ENCODE peak calls at places on chromosome 10, in nine cellular contexts. Z, S, N, M, I, L, A, K and P are unnamed samples.

GRCh38 chr10:132806126-132807061 is 20.4 kb upstream of the NKX6-2 start:
- DNase-seq in Z (no peak), S (no peak), N (no peak), M (no peak), I (no peak), L (no peak), A (no peak), K (no peak), P (no peak)

GRCh38 chr10:131450220-131450765 is 138.8 kb upstream of the TCERG1L start:
- DNase-seq in Z (no peak), S (no peak), N (no peak), M (no peak), I (no peak), L (no peak), A (no peak), K (no peak), P (no peak)

GRCh38 chr10:50431118-50431517 is 179.8 kb upstream of the ASAH2 start:
- DNase-seq in Z (no peak), S (no peak), N (no peak), M (no peak), I (no peak), L (no peak), A (no peak), K (no peak), P (peak)

GRCh38 chr10:76113952-76114351 is 682.5 kb downstream of the LRMDA start:
- DNase-seq in Z (no peak), S (no peak), N (no peak), M (no peak), I (no peak), L (no peak), A (no peak), K (no peak), P (peak)

GRCh38 chr10:88318803-88319202 is 264.3 kb downstream of the RNLS start:
- DNase-seq in Z (no peak), S (no peak), N (peak), M (no peak), I (peak), L (no peak), A (no peak), K (no peak), P (peak)

GRCh38 chr10:79298403-79299244 is 48.6 kb upstream of the PPIF start:
- DNase-seq in Z (no peak), S (no peak), N (peak), M (peak), I (peak), L (no peak), A (no peak), K (peak), P (peak)

GRCh38 chr10:123772645-123773508 is 106.7 kb downstream of the GPR26 start:
- DNase-seq in Z (no peak), S (no peak), N (no peak), M (no peak), I (peak), L (no peak), A (no peak), K (no peak), P (no peak)

GRCh38 chr10:63614371-63614891 is 93.2 kb downstream of the REEP3 start:
- DNase-seq in Z (no peak), S (no peak), N (no peak), M (no peak), I (no peak), L (no peak), A (peak), K (no peak), P (no peak)

GRCh38 chr10:13969118-13969791 is 361.5 kb downstream of the FRMD4A start:
- DNase-seq in Z (no peak), S (no peak), N (no peak), M (no peak), I (no peak), L (no peak), A (no peak), K (peak), P (no peak)

GRCh38 chr10:33643042-33643441 is 308.6 kb upstream of the NRP1 start:
- DNase-seq in Z (no peak), S (no peak), N (no peak), M (peak), I (no peak), L (no peak), A (no peak), K (no peak), P (no peak)

GRCh38 chr10:45673074-45673628 is 579 bp upstream of the ZFAND4 start:
- DNase-seq in Z (no peak), S (no peak), N (peak), M (no peak), I (no peak), L (peak), A (peak), K (no peak), P (no peak)

GRCh38 chr10:36455481-36456119 is 669.8 kb upstream of the ANKRD30A start:
- DNase-seq in Z (no peak), S (no peak), N (no peak), M (no peak), I (no peak), L (no peak), A (no peak), K (no peak), P (no peak)

GRCh38 chr10:49598164-49598856 is 11.8 kb upstream of the SLC18A3 start:
- DNase-seq in Z (no peak), S (no peak), N (no peak), M (no peak), I (no peak), L (no peak), A (no peak), K (no peak), P (no peak)

GRCh38 chr10:86657011-86657395 is 2.7 kb downstream of the OPN4 start:
- DNase-seq in Z (no peak), S (no peak), N (no peak), M (no peak), I (no peak), L (no peak), A (no peak), K (no peak), P (no peak)

GRCh38 chr10:86963341-86963919 is 4.9 kb upstream of the ADIRF start:
- DNase-seq in Z (no peak), S (no peak), N (no peak), M (no peak), I (no peak), L (no peak), A (no peak), K (no peak), P (no peak)

GRCh38 chr10:111209666-111210065 is 132.8 kb downstream of the ADRA2A start:
- DNase-seq in Z (no peak), S (no peak), N (no peak), M (no peak), I (no peak), L (no peak), A (no peak), K (no peak), P (no peak)

GRCh38 chr10:113947138-113948011 is 92.9 kb downstream of the NHLRC2 start:
- DNase-seq in Z (no peak), S (no peak), N (peak), M (no peak), I (no peak), L (no peak), A (no peak), K (no peak), P (no peak)

GRCh38 chr10:76197293-76197692 is 765.9 kb downstream of the LRMDA start:
- DNase-seq in Z (no peak), S (no peak), N (no peak), M (no peak), I (no peak), L (no peak), A (no peak), K (no peak), P (no peak)

GRCh38 chr10:103598654-103599115 is 105.2 kb downstream of the NEURL1 start:
- DNase-seq in Z (no peak), S (no peak), N (peak), M (peak), I (no peak), L (peak), A (no peak), K (peak), P (peak)

GRCh38 chr10:91345716-91346115 is 64.4 kb upstream of the HECTD2 start:
- DNase-seq in Z (no peak), S (no peak), N (no peak), M (no peak), I (no peak), L (no peak), A (no peak), K (no peak), P (no peak)

GRCh38 chr10:117237401-117237991 is 3.4 kb upstream of the SLC18A2 start:
- DNase-seq in Z (no peak), S (no peak), N (no peak), M (no peak), I (no peak), L (no peak), A (no peak), K (no peak), P (no peak)

GRCh38 chr10:4278161-4278560 is 493.2 kb upstream of the KLF6 start:
- DNase-seq in Z (no peak), S (no peak), N (no peak), M (no peak), I (no peak), L (no peak), A (no peak), K (no peak), P (no peak)

GRCh38 chr10:26534384-26534783 is 96.2 kb downstream of the APBB1IP start:
- DNase-seq in Z (no peak), S (no peak), N (peak), M (no peak), I (peak), L (no peak), A (no peak), K (no peak), P (no peak)

GRCh38 chr10:84342584-84342983 is 14.2 kb downstream of the CCSER2 start:
- DNase-seq in Z (no peak), S (no peak), N (no peak), M (no peak), I (no peak), L (no peak), A (no peak), K (no peak), P (no peak)

GRCh38 chr10:19845963-19846362 is 29.7 kb downstream of the PLXDC2 start:
- DNase-seq in Z (no peak), S (no peak), N (no peak), M (no peak), I (no peak), L (no peak), A (no peak), K (no peak), P (no peak)

GRCh38 chr10:8424555-8425201 is 370.2 kb downstream of the GATA3 start:
- DNase-seq in Z (no peak), S (no peak), N (no peak), M (no peak), I (no peak), L (no peak), A (no peak), K (no peak), P (no peak)

GRCh38 chr10:127467793-127468192 is 81.3 kb upstream of the NPS start:
- DNase-seq in Z (no peak), S (no peak), N (no peak), M (no peak), I (no peak), L (no peak), A (no peak), K (no peak), P (no peak)

GRCh38 chr10:103852189-103852711 is 3.1 kb downstream of the SH3PXD2A start:
- DNase-seq in Z (no peak), S (no peak), N (no peak), M (peak), I (no peak), L (no peak), A (no peak), K (no peak), P (no peak)

GRCh38 chr10:5071411-5072198 is 22.6 kb upstream of the AKR1C3 start:
- DNase-seq in Z (no peak), S (no peak), N (peak), M (peak), I (no peak), L (peak), A (no peak), K (no peak), P (no peak)

GRCh38 chr10:11424456-11425287 is 186.8 kb downstream of the USP6NL start:
- DNase-seq in Z (no peak), S (no peak), N (peak), M (peak), I (no peak), L (peak), A (peak), K (no peak), P (peak)

GRCh38 chr10:114262478-114262877 is 23.4 kb downstream of the VWA2 start:
- DNase-seq in Z (no peak), S (no peak), N (no peak), M (no peak), I (no peak), L (no peak), A (no peak), K (no peak), P (no peak)

GRCh38 chr10:78531088-78531487 is 497.4 kb downstream of the RPS24 start:
- DNase-seq in Z (no peak), S (no peak), N (no peak), M (no peak), I (no peak), L (no peak), A (no peak), K (no peak), P (peak)

GRCh38 chr10:76089626-76090185 is 658.3 kb downstream of the LRMDA start:
- DNase-seq in Z (no peak), S (no peak), N (no peak), M (no peak), I (no peak), L (peak), A (no peak), K (no peak), P (peak)

GRCh38 chr10:129624526-129624925 is 157.5 kb downstream of the MGMT start:
- DNase-seq in Z (no peak), S (no peak), N (no peak), M (no peak), I (no peak), L (no peak), A (no peak), K (no peak), P (no peak)

GRCh38 chr10:37473906-37474305 is 348.5 kb downstream of the ANKRD30A start:
- DNase-seq in Z (no peak), S (no peak), N (no peak), M (no peak), I (no peak), L (no peak), A (no peak), K (no peak), P (no peak)

GRCh38 chr10:44883581-44884331 is 27.4 kb upstream of the TMEM72 start:
- DNase-seq in Z (no peak), S (no peak), N (no peak), M (no peak), I (no peak), L (no peak), A (no peak), K (no peak), P (no peak)

GRCh38 chr10:79608505-79609375 is 2.0 kb upstream of the SFTPA1 start:
- DNase-seq in Z (peak), S (peak), N (peak), M (peak), I (peak), L (peak), A (no peak), K (no peak), P (peak)